ENCODE peak calls at places on chromosomes 6 and 20, in five cellular contexts. S, A, M, W and E are unnamed samples.
A peak's percentile ranks its signal among the peaks of the same experiment; 100 is the strongest.

GRCh38 chr6:87154641-87155271 is 609 bp upstream of the ZNF292 start:
- DNase-seq in S (no peak), A (no peak), M (peak; percentile 90), W (peak; percentile 86), E (no peak)

GRCh38 chr20:56933331-56933698 is 304.2 kb downstream of the TFAP2C start:
- DNase-seq in S (no peak), A (no peak), M (peak; percentile 16), W (no peak), E (no peak)

GRCh38 chr6:7803219-7803618 is 77.3 kb downstream of the BMP6 start:
- DNase-seq in S (no peak), A (no peak), M (peak; percentile 3), W (no peak), E (no peak)

GRCh38 chr6:19866900-19867627 is 29.9 kb downstream of the ID4 start:
- DNase-seq in S (no peak), A (no peak), M (peak; percentile 91), W (peak; percentile 57), E (no peak)

GRCh38 chr6:83511901-83512681 is at the start of gene PRSS35:
- DNase-seq in S (peak; percentile 62), A (peak; percentile 72), M (peak; percentile 40), W (peak; percentile 68), E (peak; percentile 95)

GRCh38 chr6:26214826-26215199 is 127.6 kb downstream of the HFE start:
- DNase-seq in S (no peak), A (no peak), M (no peak), W (no peak), E (no peak)

GRCh38 chr6:20626165-20626564 is 91.9 kb downstream of the CDKAL1 start:
- DNase-seq in S (no peak), A (no peak), M (no peak), W (no peak), E (no peak)

GRCh38 chr6:167799033-167799933 is 27.4 kb upstream of the AFDN start:
- DNase-seq in S (no peak), A (peak; percentile 88), M (no peak), W (peak; percentile 52), E (no peak)

GRCh38 chr6:47027315-47027714 is 14.8 kb downstream of the ADGRF1 start:
- DNase-seq in S (no peak), A (no peak), M (no peak), W (no peak), E (no peak)

GRCh38 chr6:153167026-153167891 is 36.2 kb upstream of the RGS17 start:
- DNase-seq in S (no peak), A (no peak), M (peak; percentile 87), W (peak; percentile 83), E (no peak)

GRCh38 chr20:57930328-57930727 is 220.5 kb upstream of the PMEPA1 start:
- DNase-seq in S (no peak), A (no peak), M (no peak), W (no peak), E (no peak)

GRCh38 chr6:37882724-37883413 is 63.3 kb downstream of the ZFAND3 start:
- DNase-seq in S (no peak), A (no peak), M (peak; percentile 35), W (peak; percentile 78), E (no peak)

GRCh38 chr6:45419574-45420082 is 41.9 kb upstream of the SUPT3H start:
- DNase-seq in S (no peak), A (peak; percentile 92), M (peak; percentile 68), W (peak; percentile 72), E (peak; percentile 89)

GRCh38 chr20:56443654-56444540 is 24.5 kb upstream of the RTF2 start:
- DNase-seq in S (no peak), A (no peak), M (no peak), W (peak; percentile 74), E (peak; percentile 45)

GRCh38 chr6:148436466-148436865 is 93.8 kb downstream of the SASH1 start:
- DNase-seq in S (no peak), A (no peak), M (no peak), W (no peak), E (no peak)

GRCh38 chr6:34834789-34835518 is 43.1 kb downstream of the BLTP3A start:
- DNase-seq in S (no peak), A (no peak), M (peak; percentile 79), W (peak; percentile 37), E (no peak)

GRCh38 chr6:3825851-3826581 is 23.2 kb upstream of the FAM50B start:
- DNase-seq in S (peak; percentile 98), A (no peak), M (peak; percentile 95), W (peak; percentile 99), E (no peak)

GRCh38 chr20:43191946-43192847 is 2.5 kb upstream of the PTPRT start:
- DNase-seq in S (no peak), A (peak; percentile 66), M (no peak), W (peak; percentile 6), E (peak; percentile 91)

GRCh38 chr20:1083431-1084080 is 34.8 kb upstream of the PSMF1 start:
- DNase-seq in S (no peak), A (no peak), M (no peak), W (no peak), E (no peak)

GRCh38 chr6:32244946-32245398 is 21.1 kb upstream of the NOTCH4 start:
- DNase-seq in S (peak; percentile 80), A (peak; percentile 96), M (peak; percentile 33), W (peak; percentile 85), E (peak; percentile 91)

GRCh38 chr20:18090477-18090876 is 32.8 kb upstream of the OVOL2 start:
- DNase-seq in S (no peak), A (no peak), M (no peak), W (no peak), E (no peak)

GRCh38 chr20:14820771-14821170 is 483.4 kb upstream of the FLRT3 start:
- DNase-seq in S (no peak), A (peak; percentile 24), M (peak; percentile 14), W (no peak), E (no peak)

GRCh38 chr6:16503919-16504554 is 257.2 kb downstream of the ATXN1 start:
- DNase-seq in S (no peak), A (no peak), M (no peak), W (no peak), E (no peak)

GRCh38 chr20:33812673-33813462 is 1.7 kb downstream of the CHMP4B start:
- DNase-seq in S (no peak), A (no peak), M (peak; percentile 31), W (no peak), E (peak; percentile 65)

GRCh38 chr6:99276747-99277146 is 72.7 kb downstream of the FAXC start:
- DNase-seq in S (no peak), A (no peak), M (peak; percentile 32), W (no peak), E (no peak)

GRCh38 chr6:25456656-25457055 is 177.5 kb downstream of the CARMIL1 start:
- DNase-seq in S (no peak), A (no peak), M (no peak), W (no peak), E (no peak)

GRCh38 chr20:32189123-32189410 is 18.5 kb downstream of the PLAGL2 start:
- DNase-seq in S (no peak), A (no peak), M (no peak), W (no peak), E (no peak)
- H3K4me3 ChIP-seq in S (no peak overlapping the region), A (no peak overlapping the region), M (no peak overlapping the region), W (no peak overlapping the region), E (peak overlapping the region; percentile 79)

GRCh38 chr6:1895721-1896120 is 286.0 kb downstream of the FOXC1 start:
- DNase-seq in S (no peak), A (no peak), M (no peak), W (no peak), E (no peak)

GRCh38 chr6:1892716-1893115 is 283.0 kb downstream of the FOXC1 start:
- DNase-seq in S (no peak), A (no peak), M (no peak), W (no peak), E (no peak)

GRCh38 chr6:1890987-1891386 is 281.3 kb downstream of the FOXC1 start:
- DNase-seq in S (no peak), A (no peak), M (no peak), W (no peak), E (no peak)

GRCh38 chr6:1894954-1895353 is 285.2 kb downstream of the FOXC1 start:
- DNase-seq in S (no peak), A (no peak), M (peak; percentile 66), W (no peak), E (no peak)

DNA sequence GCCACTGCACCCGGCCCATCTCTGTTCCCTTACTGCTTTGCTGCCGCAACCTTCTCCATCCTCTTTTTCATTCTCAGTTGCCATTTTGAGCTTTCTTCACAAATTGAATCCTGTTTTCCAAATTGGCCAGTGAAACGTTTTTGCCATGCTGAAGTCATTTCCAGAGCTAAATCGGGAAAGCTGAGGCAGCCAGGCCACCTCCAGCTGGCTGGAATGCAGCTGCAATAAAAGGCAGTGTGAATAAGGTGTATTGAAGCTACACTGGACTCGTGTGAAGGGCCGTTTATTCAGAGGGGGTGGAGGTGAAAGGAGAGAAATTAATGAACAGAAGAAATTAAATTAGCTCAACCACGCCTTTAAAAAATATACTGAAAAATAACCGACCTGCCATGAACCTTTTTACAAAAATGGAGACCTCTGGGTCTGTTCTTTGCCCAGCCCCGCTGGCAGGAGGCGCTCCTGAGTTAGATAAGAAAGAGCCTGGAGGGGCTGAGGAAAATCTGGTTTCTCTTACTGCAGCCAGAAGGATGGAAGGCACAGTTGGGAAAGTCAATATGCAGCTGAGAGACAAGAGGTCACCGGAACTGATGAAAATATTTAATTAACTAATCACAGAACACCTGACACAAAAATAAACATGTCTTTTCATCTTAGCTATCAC is 283.9 kb downstream of the FOXC1 start:
- DNase-seq in S (no peak), A (no peak), M (no peak), W (peak; percentile 31), E (peak; percentile 79)
- TF ChIP-seq CTCF in S (no peak), A (no peak), M (no peak), W (peak; percentile 40), E (peak; percentile 76)

DNA sequence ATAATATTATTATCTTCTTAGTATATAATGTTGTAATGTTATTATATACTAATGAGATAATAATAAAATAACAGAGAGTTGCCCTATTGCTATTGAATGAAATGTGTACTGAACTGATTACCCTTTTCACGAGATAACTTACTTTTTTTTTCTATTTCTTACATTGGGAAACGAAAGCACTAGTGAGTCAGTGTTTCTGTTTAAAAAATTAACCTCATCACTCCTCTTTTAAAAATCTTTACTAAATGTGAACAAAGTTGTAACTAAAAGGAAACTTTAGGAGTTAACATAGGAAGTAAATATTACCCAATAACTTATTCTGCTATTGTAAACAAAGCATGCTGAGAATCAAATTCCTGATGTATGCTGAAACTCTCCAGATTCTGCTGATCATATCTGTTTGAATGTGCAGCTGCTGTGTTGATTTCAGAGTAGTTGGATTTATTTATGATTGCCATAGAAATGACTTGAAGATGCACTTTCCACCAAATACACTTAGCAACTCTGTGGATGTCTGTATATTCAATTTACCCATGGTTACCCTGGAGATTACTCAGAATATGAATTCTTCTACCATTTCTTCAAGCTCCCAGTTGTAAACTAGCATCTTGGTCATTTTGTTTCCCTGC is 523.5 kb downstream of the TENT5A start:
- DNase-seq in S (no peak), A (no peak), M (no peak), W (peak; percentile 60), E (no peak)
- H3K4me3 ChIP-seq in S (no peak overlapping the region), A (no peak overlapping the region), M (no peak overlapping the region), W (no peak overlapping the region), E (no peak overlapping the region)

DNA sequence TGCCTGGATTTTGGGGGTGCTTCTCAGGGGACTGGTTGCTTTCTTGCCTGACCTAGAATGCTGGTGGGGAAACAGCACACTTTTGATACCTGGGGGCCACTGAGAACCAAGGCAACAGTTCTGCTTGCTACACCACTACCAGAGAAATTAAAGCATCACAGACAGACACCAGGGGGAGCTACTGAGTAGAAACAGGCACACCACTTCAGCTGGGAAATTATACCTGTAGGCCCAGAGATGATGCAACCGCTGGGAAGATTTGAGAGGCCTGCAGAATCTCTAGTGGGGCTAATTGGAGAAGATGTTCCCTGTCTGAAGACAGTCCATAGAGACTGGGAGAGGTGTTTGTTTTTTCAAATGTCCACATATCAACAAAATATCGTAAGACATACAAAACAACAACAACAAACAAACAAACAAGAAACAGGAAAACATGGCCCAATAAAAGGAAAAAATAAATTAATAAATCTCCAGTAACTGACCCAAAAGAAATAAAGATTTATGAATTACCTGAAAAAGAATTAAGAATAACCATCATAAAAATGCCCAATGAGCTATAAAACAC is 129.4 kb upstream of the RIN2 start:
- DNase-seq in S (no peak), A (peak; percentile 66), M (peak; percentile 64), W (peak; percentile 80), E (peak; percentile 92)
- TF ChIP-seq CTCF in S (peak; percentile 66), A (peak; percentile 77), M (peak; percentile 80), W (peak; percentile 79), E (peak; percentile 86)